ENCODE peak calls at places on chromosomes 11 and 22, in six cellular contexts. L is colonic mucosa, Z is lower leg skin, G is GM13976, H is A549, P is ovary. F is an unnamed sample.

GRCh38 chr11:42972741-42973140 is 339.1 kb upstream of the API5 start:
- DNase-seq in L (no peak), Z (no peak), G (no peak), H (no peak), P (no peak), F (no peak)

GRCh38 chr11:112453601-112454577 is 193.2 kb upstream of the PLET1 start:
- DNase-seq in L (peak), Z (no peak), G (peak), H (peak), P (peak), F (no peak)

GRCh38 chr11:43923327-43924111 is 18.9 kb upstream of the C11orf96 start:
- DNase-seq in L (no peak), Z (no peak), G (no peak), H (no peak), P (no peak), F (no peak)

GRCh38 chr11:17848709-17849108 is 114.1 kb downstream of the KCNC1 start:
- DNase-seq in L (no peak), Z (no peak), G (no peak), H (no peak), P (no peak), F (no peak)

GRCh38 chr22:25754527-25755202 is 12.7 kb downstream of the MYO18B start:
- DNase-seq in L (no peak), Z (no peak), G (no peak), H (no peak), P (no peak), F (no peak)

GRCh38 chr22:44438481-44439131 is 59.4 kb downstream of the RTL6 start:
- DNase-seq in L (no peak), Z (peak), G (peak), H (no peak), P (no peak), F (no peak)

GRCh38 chr22:29813563-29813962 is 24.5 kb downstream of the ASCC2 start:
- DNase-seq in L (no peak), Z (no peak), G (no peak), H (peak), P (no peak), F (no peak)

GRCh38 chr22:27032121-27032761 is 374.9 kb downstream of the MIAT start:
- DNase-seq in L (no peak), Z (no peak), G (no peak), H (no peak), P (peak), F (no peak)

GRCh38 chr11:30351061-30351460 is 28.2 kb downstream of the ARL14EP start:
- DNase-seq in L (no peak), Z (no peak), G (no peak), H (no peak), P (no peak), F (no peak)

GRCh38 chr22:30234786-30235470 is 11.6 kb downstream of the LIF start:
- DNase-seq in L (no peak), Z (no peak), G (no peak), H (no peak), P (no peak), F (no peak)

GRCh38 chr22:45678961-45679912 is 7.6 kb downstream of the ATXN10 start:
- DNase-seq in L (no peak), Z (no peak), G (peak), H (no peak), P (no peak), F (no peak)

GRCh38 chr11:29184939-29185890 is 831.6 kb downstream of the KCNA4 start:
- DNase-seq in L (no peak), Z (no peak), G (no peak), H (no peak), P (no peak), F (no peak)

GRCh38 chr22:33006220-33006954 is 51.8 kb downstream of the SYN3 start:
- DNase-seq in L (no peak), Z (peak), G (no peak), H (no peak), P (no peak), F (peak)

GRCh38 chr22:24681236-24681635 is 78.2 kb downstream of the GGT1 start:
- DNase-seq in L (no peak), Z (no peak), G (no peak), H (no peak), P (no peak), F (no peak)

GRCh38 chr22:43385770-43386641 is 25.8 kb upstream of the MPPED1 start:
- DNase-seq in L (peak), Z (peak), G (peak), H (peak), P (peak), F (peak)
- TF ChIP-seq CTCF in L (peak), Z (no peak), G (peak), H (peak), P (peak), F (peak)

DNA sequence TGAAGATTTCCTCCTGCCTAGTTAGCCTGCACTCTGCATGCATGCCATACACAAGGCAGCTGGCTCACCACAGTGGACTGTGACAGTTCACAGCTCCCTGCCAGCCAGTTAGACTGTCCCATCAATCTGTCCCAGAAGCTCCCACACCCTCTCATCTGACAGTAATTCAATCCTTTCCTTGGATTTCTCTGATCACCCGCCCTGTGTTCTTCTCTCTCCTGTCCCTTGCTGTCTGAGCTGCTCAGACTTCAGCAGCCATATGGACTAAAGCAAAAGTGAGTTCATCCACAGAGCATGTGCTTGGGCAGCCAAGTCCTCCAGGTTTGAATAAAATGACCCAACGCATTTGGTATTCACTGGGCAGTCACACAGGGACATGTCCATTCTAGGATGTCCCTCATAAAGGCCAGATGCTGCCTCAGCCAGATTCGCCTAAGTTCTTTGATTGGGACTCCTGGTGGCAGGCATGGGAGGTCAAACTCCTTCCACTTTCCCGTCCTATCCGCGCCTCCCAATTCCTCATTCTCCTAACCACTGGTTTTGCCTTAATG is 54.5 kb upstream of the ZBTB44 start:
- DNase-seq in L (no peak), Z (no peak), G (no peak), H (no peak), P (no peak), F (no peak)
- TF ChIP-seq CTCF in L (no peak), Z (no peak), G (no peak), H (no peak), P (no peak), F (no peak)

GRCh38 chr11:8262552-8263108 is 1.0 kb downstream of the LMO1 start:
- DNase-seq in L (no peak), Z (peak), G (peak), H (peak), P (peak), F (peak)
- TF ChIP-seq CTCF in L (no peak), Z (no peak), G (no peak), H (no peak), P (no peak), F (no peak)

GRCh38 chr22:42880815-42881214 is 23.7 kb upstream of the ARFGAP3 start:
- DNase-seq in L (no peak), Z (no peak), G (no peak), H (no peak), P (no peak), F (no peak)
- TF ChIP-seq CTCF in L (no peak), Z (no peak), G (no peak), H (peak), P (no peak), F (peak)

GRCh38 chr11:56890584-56891305 is 98.0 kb upstream of the OR5AK2 start:
- DNase-seq in L (no peak), Z (no peak), G (no peak), H (no peak), P (no peak), F (no peak)
- TF ChIP-seq CTCF in L (no peak), Z (no peak), G (no peak), H (no peak), P (no peak), F (no peak)